ENCODE peak calls at places on chromosomes 16 and 17, in five cellular contexts. N, X, E, V and O are unnamed samples.

GRCh38 chr17:58321571-58322525 is 6.7 kb downstream of the TSPOAP1 start:
- DNase-seq in X (no peak), E (no peak), N (no peak), V (no peak), O (no peak)

GRCh38 chr16:66606000-66606751 is 1.7 kb downstream of the CMTM3 start:
- DNase-seq in X (no peak), V (no peak), E (no peak), N (no peak), O (no peak)

GRCh38 chr16:77918792-77919707 is 103.3 kb upstream of the CLEC3A start:
- DNase-seq in N (no peak), V (no peak), E (no peak), X (no peak), O (no peak)

GRCh38 chr17:33046361-33047255 is 55.0 kb downstream of the SPACA3 start:
- DNase-seq in V (no peak), E (no peak), X (no peak), N (no peak), O (no peak)

GRCh38 chr17:81365148-81365600 is 30.1 kb upstream of the BAHCC1 start:
- DNase-seq in N (no peak), X (no peak), V (no peak), E (peak), O (peak)

GRCh38 chr17:67585077-67585602 is 132.6 kb upstream of the NOL11 start:
- DNase-seq in E (no peak), X (no peak), N (no peak), V (no peak), O (no peak)

GRCh38 chr16:14037960-14038359 is 33.2 kb upstream of the MRTFB start:
- DNase-seq in X (no peak), E (no peak), V (no peak), N (no peak), O (no peak)

GRCh38 chr17:5667871-5668270 is 83.6 kb upstream of the NLRP1 start:
- DNase-seq in X (no peak), N (no peak), V (no peak), E (no peak), O (no peak)

GRCh38 chr17:81083125-81083765 is 48.3 kb downstream of the BAIAP2 start:
- DNase-seq in E (no peak), V (no peak), N (no peak), X (no peak), O (no peak)

GRCh38 chr16:57178296-57178695 is 7.5 kb downstream of the PSME3IP1 start:
- DNase-seq in X (no peak), V (no peak), E (no peak), N (no peak), O (no peak)

GRCh38 chr17:28723159-28723835 is 2.7 kb downstream of the TLCD1 start:
- DNase-seq in N (no peak), V (no peak), X (no peak), E (no peak), O (no peak)

GRCh38 chr16:89395150-89396142 is 94.9 kb downstream of the ANKRD11 start:
- DNase-seq in V (no peak), E (no peak), X (peak), N (no peak), O (peak)

GRCh38 chr17:16428098-16428882 is 12.9 kb downstream of the TRPV2 start:
- DNase-seq in V (peak), E (no peak), X (no peak), N (no peak), O (no peak)

GRCh38 chr17:48002920-48003685 is 32.2 kb downstream of the CDK5RAP3 start:
- DNase-seq in V (no peak), E (no peak), X (no peak), N (no peak), O (no peak)

GRCh38 chr16:8798535-8799157 is 1.0 kb downstream of the PMM2 start:
- DNase-seq in V (no peak), X (no peak), N (no peak), E (no peak), O (no peak)

GRCh38 chr17:3947318-3947810 is 16.9 kb downstream of the ATP2A3 start:
- DNase-seq in V (no peak), E (no peak), X (no peak), N (no peak), O (no peak)

GRCh38 chr17:75679706-75680201 is 12.6 kb downstream of the SAP30BP start:
- DNase-seq in N (no peak), E (no peak), V (no peak), X (no peak), O (no peak)

GRCh38 chr16:27174007-27174406 is 29.3 kb upstream of the KDM8 start:
- DNase-seq in V (peak), E (no peak), X (no peak), N (peak), O (no peak)

GRCh38 chr16:56370836-56371235 is 54.5 kb downstream of the AMFR start:
- DNase-seq in E (no peak), X (peak), N (no peak), V (no peak), O (no peak)

GRCh38 chr16:49345829-49346228 is 27.8 kb upstream of the C16orf78 start:
- DNase-seq in N (no peak), E (no peak), V (no peak), X (no peak), O (no peak)

GRCh38 chr17:78294776-78295175 is 63.3 kb downstream of the TMEM235 start:
- DNase-seq in E (no peak), X (no peak), V (no peak), N (no peak), O (no peak)

GRCh38 chr17:382644-383533 is 30.3 kb upstream of the RPH3AL start:
- DNase-seq in E (no peak), X (peak), V (no peak), N (no peak), O (peak)

GRCh38 chr17:13619462-13619861 is 17.7 kb upstream of the HS3ST3A1 start:
- DNase-seq in E (no peak), V (no peak), X (no peak), N (no peak), O (no peak)

GRCh38 chr16:76193851-76194620 is 83.2 kb upstream of the CNTNAP4 start:
- DNase-seq in N (no peak), V (no peak), X (peak), E (no peak), O (no peak)

GRCh38 chr17:33976816-33977215 is 278.3 kb upstream of the CCL2 start:
- DNase-seq in N (no peak), E (no peak), X (no peak), V (no peak), O (no peak)

GRCh38 chr17:1532836-1533602 is 16.6 kb upstream of the INPP5K start:
- DNase-seq in X (no peak), N (no peak), V (peak), E (no peak), O (no peak)

GRCh38 chr17:48155889-48156670 is 48.5 kb downstream of the SNX11 start:
- DNase-seq in V (no peak), E (no peak), X (no peak), N (no peak), O (no peak)

GRCh38 chr16:25893332-25893731 is 201.6 kb downstream of the HS3ST4 start:
- DNase-seq in X (no peak), N (no peak), E (no peak), V (no peak), O (no peak)

GRCh38 chr17:43745541-43745940 is 13.1 kb downstream of the SOST start:
- DNase-seq in X (no peak), V (no peak), E (no peak), N (no peak), O (no peak)

GRCh38 chr17:13351046-13351445 is 250.7 kb downstream of the HS3ST3A1 start:
- DNase-seq in V (no peak), X (no peak), E (no peak), N (no peak), O (no peak)

GRCh38 chr17:8832711-8833352 is 33.7 kb upstream of the MFSD6L start:
- DNase-seq in X (no peak), N (no peak), V (peak), E (peak), O (no peak)